ENCODE peak calls at places on chromosomes 7 and 10, in four cellular contexts. One of them, this sample, is unnamed. For H3K4me1, the result is how much of the 10 kb centered on the place peaks cover.

GRCh38 chr7:35647171-35647574 is 47.8 kb downstream of the HERPUD2 start:
- DNase-seq in right atrium auricular region: no peak
- DNase-seq in body of pancreas: peak
- DNase-seq in PC-3: no peak
- DNase-seq in this sample: no peak

GRCh38 chr10:17456032-17456548 is 1.7 kb upstream of the ST8SIA6 start:
- DNase-seq in right atrium auricular region: no peak
- DNase-seq in body of pancreas: no peak
- DNase-seq in PC-3: no peak
- DNase-seq in this sample: no peak

GRCh38 chr10:44908071-44908709 is 2.9 kb upstream of the TMEM72 start:
- DNase-seq in right atrium auricular region: no peak
- DNase-seq in body of pancreas: no peak
- DNase-seq in PC-3: peak
- DNase-seq in this sample: no peak

GRCh38 chr7:100735730-100736129 is 2.3 kb downstream of the ZAN start:
- DNase-seq in right atrium auricular region: no peak
- DNase-seq in body of pancreas: no peak
- DNase-seq in PC-3: no peak
- DNase-seq in this sample: no peak

GRCh38 chr10:123521076-123521475 is 145.1 kb upstream of the GPR26 start:
- DNase-seq in right atrium auricular region: no peak
- DNase-seq in body of pancreas: no peak
- DNase-seq in PC-3: no peak
- DNase-seq in this sample: no peak

GRCh38 chr7:116834815-116835533 is 27.4 kb upstream of the CAPZA2 start:
- DNase-seq in right atrium auricular region: no peak
- DNase-seq in body of pancreas: no peak
- DNase-seq in PC-3: peak
- DNase-seq in this sample: no peak

GRCh38 chr7:130148561-130148960 is 56.6 kb downstream of the TMEM209 start:
- DNase-seq in right atrium auricular region: no peak
- DNase-seq in body of pancreas: no peak
- DNase-seq in PC-3: no peak
- DNase-seq in this sample: no peak

GRCh38 chr7:26860361-26860760 is 4.0 kb downstream of the SKAP2 start:
- DNase-seq in right atrium auricular region: no peak
- DNase-seq in body of pancreas: no peak
- DNase-seq in PC-3: peak
- DNase-seq in this sample: no peak

GRCh38 chr7:774161-775109 is 47.4 kb upstream of the PRKAR1B start:
- DNase-seq in right atrium auricular region: no peak
- DNase-seq in body of pancreas: peak
- DNase-seq in PC-3: peak
- DNase-seq in this sample: peak

GRCh38 chr7:94969434-94970084 is 62.2 kb downstream of the PPP1R9A start:
- DNase-seq in right atrium auricular region: no peak
- DNase-seq in body of pancreas: no peak
- DNase-seq in PC-3: peak
- DNase-seq in this sample: no peak

GRCh38 chr10:6128591-6129383 is 40.0 kb downstream of the RBM17 start:
- DNase-seq in right atrium auricular region: no peak
- DNase-seq in body of pancreas: peak
- DNase-seq in PC-3: no peak
- DNase-seq in this sample: no peak

GRCh38 chr7:130178251-130178650 is 27.0 kb downstream of the TMEM209 start:
- DNase-seq in right atrium auricular region: no peak
- DNase-seq in body of pancreas: no peak
- DNase-seq in PC-3: no peak
- DNase-seq in this sample: no peak

GRCh38 chr7:2751086-2751485 is 63.1 kb downstream of the AMZ1 start:
- DNase-seq in right atrium auricular region: no peak
- DNase-seq in body of pancreas: no peak
- DNase-seq in PC-3: no peak
- DNase-seq in this sample: no peak

GRCh38 chr7:13981070-13981469 is 8.4 kb downstream of the ETV1 start:
- DNase-seq in right atrium auricular region: peak
- DNase-seq in body of pancreas: peak
- DNase-seq in PC-3: peak
- DNase-seq in this sample: no peak

GRCh38 chr10:96910488-96911395 is 78.6 kb downstream of the LCOR start:
- DNase-seq in right atrium auricular region: no peak
- DNase-seq in body of pancreas: peak
- DNase-seq in PC-3: peak
- DNase-seq in this sample: peak

GRCh38 chr10:96420610-96421009 is 61.8 kb upstream of the OPALIN start:
- DNase-seq in right atrium auricular region: no peak
- DNase-seq in body of pancreas: no peak
- DNase-seq in PC-3: no peak
- DNase-seq in this sample: no peak

GRCh38 chr10:70672993-70673928 is 955 bp downstream of the ADAMTS14 start:
- DNase-seq in right atrium auricular region: no peak
- DNase-seq in body of pancreas: no peak
- DNase-seq in PC-3: peak
- DNase-seq in this sample: no peak

GRCh38 chr10:969473-970150 is 18.6 kb upstream of the GTPBP4 start:
- DNase-seq in right atrium auricular region: no peak
- DNase-seq in body of pancreas: no peak
- DNase-seq in PC-3: no peak
- DNase-seq in this sample: no peak

GRCh38 chr10:61175331-61175730 is 231.3 kb upstream of the RHOBTB1 start:
- DNase-seq in right atrium auricular region: no peak
- DNase-seq in body of pancreas: no peak
- DNase-seq in PC-3: no peak
- DNase-seq in this sample: no peak

GRCh38 chr10:20040012-20040411 is 223.8 kb downstream of the PLXDC2 start:
- DNase-seq in right atrium auricular region: peak
- DNase-seq in body of pancreas: peak
- DNase-seq in PC-3: no peak
- DNase-seq in this sample: no peak

GRCh38 chr10:79129361-79129997 is 60.7 kb downstream of the ZMIZ1 start:
- DNase-seq in right atrium auricular region: no peak
- DNase-seq in body of pancreas: no peak
- DNase-seq in PC-3: peak
- DNase-seq in this sample: no peak

GRCh38 chr10:67837519-67838314 is at the start of gene DNAJC12:
- DNase-seq in right atrium auricular region: no peak
- DNase-seq in body of pancreas: peak
- DNase-seq in PC-3: peak
- DNase-seq in this sample: no peak

GRCh38 chr7:2521341-2521745 is 1.8 kb downstream of the LFNG start:
- DNase-seq in right atrium auricular region: no peak
- DNase-seq in body of pancreas: no peak
- DNase-seq in PC-3: no peak
- DNase-seq in this sample: no peak

GRCh38 chr10:43322769-43323168 is 48.7 kb upstream of the FXYD4 start:
- DNase-seq in right atrium auricular region: peak
- DNase-seq in body of pancreas: peak
- DNase-seq in PC-3: peak
- DNase-seq in this sample: peak

GRCh38 chr10:99658622-99659030 is 683 bp upstream of the ENTPD7 start:
- DNase-seq in right atrium auricular region: peak
- DNase-seq in body of pancreas: peak
- DNase-seq in PC-3: no peak
- DNase-seq in this sample: peak

GRCh38 chr7:1040790-1041189 is 3.6 kb upstream of the GPR146 start:
- DNase-seq in right atrium auricular region: no peak
- DNase-seq in body of pancreas: peak
- DNase-seq in PC-3: no peak
- DNase-seq in this sample: no peak

GRCh38 chr7:81173766-81174281 is 255.0 kb upstream of the SEMA3C start:
- DNase-seq in right atrium auricular region: no peak
- DNase-seq in body of pancreas: peak
- DNase-seq in PC-3: peak
- DNase-seq in this sample: no peak

GRCh38 chr10:96416643-96417042 is 57.8 kb upstream of the OPALIN start:
- DNase-seq in right atrium auricular region: no peak
- DNase-seq in body of pancreas: peak
- DNase-seq in PC-3: peak
- DNase-seq in this sample: no peak

GRCh38 chr10:118674226-118674919 is 78.9 kb upstream of the PRLHR start:
- DNase-seq in right atrium auricular region: no peak
- DNase-seq in body of pancreas: no peak
- DNase-seq in PC-3: no peak
- DNase-seq in this sample: no peak

GRCh38 chr10:30151581-30152389 is 92.4 kb upstream of the JCAD start:
- DNase-seq in right atrium auricular region: peak
- DNase-seq in body of pancreas: peak
- DNase-seq in PC-3: peak
- DNase-seq in this sample: no peak

GRCh38 chr10:93469454-93469853 is 12.7 kb downstream of the MYOF start:
- DNase-seq in right atrium auricular region: no peak
- DNase-seq in body of pancreas: no peak
- DNase-seq in PC-3: peak
- DNase-seq in this sample: no peak

GRCh38 chr7:84107259-84107658 is 87.3 kb downstream of the SEMA3A start:
- DNase-seq in right atrium auricular region: no peak
- DNase-seq in body of pancreas: no peak
- DNase-seq in PC-3: no peak
- DNase-seq in this sample: no peak

GRCh38 chr7:84108119-84108518 is 86.5 kb downstream of the SEMA3A start:
- DNase-seq in right atrium auricular region: no peak
- DNase-seq in body of pancreas: no peak
- DNase-seq in PC-3: no peak
- DNase-seq in this sample: no peak

GRCh38 chr7:84106291-84106690 is 88.3 kb downstream of the SEMA3A start:
- DNase-seq in right atrium auricular region: no peak
- DNase-seq in body of pancreas: no peak
- DNase-seq in PC-3: peak
- DNase-seq in this sample: no peak

GRCh38 chr7:84110400-84110799 is 84.2 kb downstream of the SEMA3A start:
- DNase-seq in right atrium auricular region: no peak
- DNase-seq in body of pancreas: no peak
- DNase-seq in PC-3: no peak
- DNase-seq in this sample: no peak

GRCh38 chr7:84108787-84109186 is 85.8 kb downstream of the SEMA3A start:
- DNase-seq in right atrium auricular region: no peak
- DNase-seq in body of pancreas: no peak
- DNase-seq in PC-3: no peak
- DNase-seq in this sample: no peak
- H3K4me1 ChIP-seq in right atrium auricular region: under half
- H3K4me1 ChIP-seq in body of pancreas: under half
- H3K4me1 ChIP-seq in PC-3: under half
- H3K4me1 ChIP-seq in this sample: under half

DNA sequence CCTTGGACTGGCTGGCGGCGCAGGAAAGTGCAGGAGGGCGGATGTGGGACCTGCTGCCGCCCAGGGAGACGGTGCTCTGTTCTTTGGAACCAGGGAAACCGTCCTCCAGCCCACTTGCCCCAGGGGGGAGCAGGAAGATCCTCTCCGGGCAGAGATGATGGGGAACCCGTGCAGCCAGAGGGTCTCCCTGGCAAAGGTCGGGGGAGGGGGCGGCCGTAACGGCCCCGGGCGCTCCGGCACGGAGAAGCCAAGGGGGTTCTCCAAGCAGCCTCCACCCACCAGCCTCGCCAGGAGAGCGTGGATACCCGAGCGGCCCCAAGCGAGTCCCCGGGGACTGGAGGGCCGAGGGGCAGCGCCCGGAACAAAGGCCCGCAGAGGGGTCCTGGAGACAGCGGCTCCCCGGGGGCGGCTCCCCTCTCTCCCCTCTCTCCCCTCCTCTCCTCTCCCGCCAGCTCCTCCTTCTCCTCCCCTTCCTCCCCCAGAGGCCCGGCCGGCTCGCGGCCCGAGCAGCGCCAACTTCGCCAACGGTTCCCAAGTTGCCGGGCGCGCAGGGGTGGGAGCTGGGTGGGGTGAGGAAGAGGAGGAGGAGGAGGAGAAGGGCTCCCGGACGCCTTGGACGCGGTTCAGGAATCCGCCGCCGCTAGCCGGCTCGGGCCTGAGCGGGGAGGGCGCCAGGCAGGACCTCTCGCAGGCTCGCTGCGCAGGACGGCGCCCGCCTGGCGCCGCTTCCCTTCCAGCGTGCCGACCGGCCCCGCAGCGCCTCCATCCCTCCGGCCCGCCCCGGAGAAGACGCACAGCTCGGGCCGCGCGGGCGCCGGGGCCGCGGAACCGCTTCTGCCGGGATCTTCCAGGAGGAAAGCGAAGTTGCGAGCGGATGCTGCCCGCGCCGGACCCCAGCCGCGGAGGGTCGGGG is at the start of gene CHST3:
- DNase-seq in right atrium auricular region: no peak
- DNase-seq in body of pancreas: peak
- DNase-seq in PC-3: peak
- DNase-seq in this sample: no peak
- TF ChIP-seq CTCF in right atrium auricular region: no peak
- TF ChIP-seq CTCF in body of pancreas: no peak
- TF ChIP-seq CTCF in PC-3: no peak
- TF ChIP-seq CTCF in this sample: no peak

GRCh38 chr10:110355181-110355831 is 50.6 kb upstream of the SMNDC1 start:
- DNase-seq in right atrium auricular region: no peak
- DNase-seq in body of pancreas: no peak
- DNase-seq in PC-3: no peak
- DNase-seq in this sample: no peak

GRCh38 chr10:110356628-110357245 is 52.0 kb upstream of the SMNDC1 start:
- DNase-seq in right atrium auricular region: no peak
- DNase-seq in body of pancreas: no peak
- DNase-seq in PC-3: peak
- DNase-seq in this sample: peak

GRCh38 chr10:110354322-110354766 is 49.6 kb upstream of the SMNDC1 start:
- DNase-seq in right atrium auricular region: peak
- DNase-seq in body of pancreas: peak
- DNase-seq in PC-3: peak
- DNase-seq in this sample: peak

GRCh38 chr10:110357252-110357780 is 52.6 kb upstream of the SMNDC1 start:
- DNase-seq in right atrium auricular region: no peak
- DNase-seq in body of pancreas: no peak
- DNase-seq in PC-3: peak
- DNase-seq in this sample: no peak

DNA sequence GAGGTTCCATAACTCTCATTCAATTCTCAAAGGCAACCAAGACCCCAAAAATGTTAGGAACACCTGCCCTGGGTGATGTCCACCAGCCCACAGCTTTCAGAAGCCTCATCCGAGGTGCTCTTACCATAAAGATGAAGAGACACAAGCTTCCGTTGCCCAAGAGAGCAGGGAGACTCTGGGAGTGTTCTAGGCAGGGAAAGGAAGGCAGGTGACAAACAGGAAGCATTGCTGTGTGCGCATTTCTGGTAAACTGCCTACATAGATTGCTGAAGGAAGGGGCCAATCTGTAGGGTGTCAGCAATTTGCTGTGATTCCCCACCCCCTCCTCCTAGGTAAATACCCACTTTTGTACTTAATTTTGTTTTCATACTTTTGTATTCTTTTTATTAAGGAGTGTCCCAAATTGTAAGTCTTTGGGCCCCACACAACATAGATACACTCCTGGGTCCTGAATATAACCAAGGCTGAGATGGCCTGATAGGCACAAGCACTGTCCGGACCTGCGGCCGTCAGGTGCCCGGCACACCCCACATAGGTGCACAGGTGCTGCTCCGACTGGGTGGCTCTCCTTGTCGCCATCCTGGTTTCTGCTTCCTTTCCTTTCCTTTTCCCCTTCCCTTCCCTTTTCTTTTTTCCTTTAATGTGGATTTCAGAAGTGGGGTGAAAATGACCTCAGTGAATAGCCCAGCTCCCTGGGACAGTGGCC is 51.4 kb upstream of the SMNDC1 start:
- DNase-seq in right atrium auricular region: no peak
- DNase-seq in body of pancreas: no peak
- DNase-seq in PC-3: no peak
- DNase-seq in this sample: no peak
- H3K4me1 ChIP-seq in right atrium auricular region: under half
- H3K4me1 ChIP-seq in body of pancreas: under half
- H3K4me1 ChIP-seq in PC-3: half or more
- H3K4me1 ChIP-seq in this sample: under half

GRCh38 chr7:4240813-4241612 is 441.1 kb upstream of the FOXK1 start:
- DNase-seq in right atrium auricular region: no peak
- DNase-seq in body of pancreas: no peak
- DNase-seq in PC-3: no peak
- DNase-seq in this sample: no peak
- TF ChIP-seq CTCF in right atrium auricular region: no peak
- TF ChIP-seq CTCF in body of pancreas: no peak
- TF ChIP-seq CTCF in PC-3: no peak
- TF ChIP-seq CTCF in this sample: no peak

This sample was measured in CD8-positive, alpha-beta T cell.